ENCODE peak calls at places on chromosomes 5 and 9, in seven cellular contexts. One of them, this sample, is unnamed.

GRCh38 chr9:32884482-32884881 is 101.1 kb downstream of the TMEM215 start:
- DNase-seq in dorsolateral prefrontal cortex: no peak
- DNase-seq in progenitor cell of endocrine pancreas: no peak
- DNase-seq in neural crest cell: no peak
- DNase-seq in foreskin fibroblast: no peak
- DNase-seq in tibial artery: no peak
- DNase-seq in IMR-90: no peak
- DNase-seq in this sample: no peak

GRCh38 chr5:179243333-179243732 is 101.9 kb downstream of the ADAMTS2 start:
- DNase-seq in tibial artery: peak
- DNase-seq in dorsolateral prefrontal cortex: no peak
- DNase-seq in neural crest cell: no peak
- DNase-seq in foreskin fibroblast: peak
- DNase-seq in progenitor cell of endocrine pancreas: no peak
- DNase-seq in IMR-90: peak
- DNase-seq in this sample: no peak

GRCh38 chr5:153659337-153659736 is 168.9 kb downstream of the GRIA1 start:
- DNase-seq in tibial artery: no peak
- DNase-seq in dorsolateral prefrontal cortex: no peak
- DNase-seq in neural crest cell: no peak
- DNase-seq in IMR-90: peak
- DNase-seq in progenitor cell of endocrine pancreas: no peak
- DNase-seq in foreskin fibroblast: peak
- DNase-seq in this sample: no peak

GRCh38 chr5:138910546-138911185 is 35.5 kb upstream of the LRRTM2 start:
- DNase-seq in dorsolateral prefrontal cortex: no peak
- DNase-seq in tibial artery: no peak
- DNase-seq in progenitor cell of endocrine pancreas: no peak
- DNase-seq in IMR-90: peak
- DNase-seq in foreskin fibroblast: no peak
- DNase-seq in neural crest cell: no peak
- DNase-seq in this sample: no peak

GRCh38 chr9:34506623-34507022 is 16.2 kb downstream of the ENHO start:
- DNase-seq in neural crest cell: no peak
- DNase-seq in IMR-90: no peak
- DNase-seq in tibial artery: peak
- DNase-seq in foreskin fibroblast: no peak
- DNase-seq in dorsolateral prefrontal cortex: no peak
- DNase-seq in progenitor cell of endocrine pancreas: no peak
- DNase-seq in this sample: no peak

GRCh38 chr5:61245936-61246335 is 83.7 kb upstream of the SMIM15 start:
- DNase-seq in IMR-90: no peak
- DNase-seq in tibial artery: no peak
- DNase-seq in neural crest cell: no peak
- DNase-seq in foreskin fibroblast: no peak
- DNase-seq in progenitor cell of endocrine pancreas: no peak
- DNase-seq in dorsolateral prefrontal cortex: no peak
- DNase-seq in this sample: no peak

GRCh38 chr5:74017786-74018211 is 391.8 kb downstream of the ARHGEF28 start:
- DNase-seq in foreskin fibroblast: peak
- DNase-seq in tibial artery: no peak
- DNase-seq in IMR-90: peak
- DNase-seq in progenitor cell of endocrine pancreas: no peak
- DNase-seq in dorsolateral prefrontal cortex: no peak
- DNase-seq in neural crest cell: no peak
- DNase-seq in this sample: no peak

GRCh38 chr9:134268308-134268724 is 57.9 kb upstream of the RXRA start:
- DNase-seq in tibial artery: no peak
- DNase-seq in neural crest cell: no peak
- DNase-seq in IMR-90: peak
- DNase-seq in dorsolateral prefrontal cortex: no peak
- DNase-seq in progenitor cell of endocrine pancreas: no peak
- DNase-seq in foreskin fibroblast: no peak
- DNase-seq in this sample: no peak

GRCh38 chr5:59921816-59922215 is 28.3 kb upstream of the PDE4D start:
- DNase-seq in tibial artery: no peak
- DNase-seq in neural crest cell: no peak
- DNase-seq in dorsolateral prefrontal cortex: no peak
- DNase-seq in foreskin fibroblast: no peak
- DNase-seq in IMR-90: no peak
- DNase-seq in progenitor cell of endocrine pancreas: no peak
- DNase-seq in this sample: no peak

GRCh38 chr9:109107402-109108240 is 12.1 kb downstream of the TMEM245 start:
- DNase-seq in tibial artery: no peak
- DNase-seq in dorsolateral prefrontal cortex: no peak
- DNase-seq in foreskin fibroblast: peak
- DNase-seq in IMR-90: peak
- DNase-seq in progenitor cell of endocrine pancreas: no peak
- DNase-seq in neural crest cell: no peak
- DNase-seq in this sample: no peak

GRCh38 chr5:80481019-80481893 is 6.6 kb upstream of the FAM151B start:
- DNase-seq in foreskin fibroblast: peak
- DNase-seq in IMR-90: peak
- DNase-seq in dorsolateral prefrontal cortex: no peak
- DNase-seq in tibial artery: no peak
- DNase-seq in neural crest cell: peak
- DNase-seq in progenitor cell of endocrine pancreas: no peak
- DNase-seq in this sample: peak

GRCh38 chr5:68484307-68485068 is 268.9 kb downstream of the PIK3R1 start:
- DNase-seq in neural crest cell: no peak
- DNase-seq in dorsolateral prefrontal cortex: no peak
- DNase-seq in foreskin fibroblast: peak
- DNase-seq in progenitor cell of endocrine pancreas: no peak
- DNase-seq in IMR-90: peak
- DNase-seq in tibial artery: no peak
- DNase-seq in this sample: no peak

GRCh38 chr5:83509535-83509934 is 38.0 kb downstream of the VCAN start:
- DNase-seq in tibial artery: no peak
- DNase-seq in neural crest cell: no peak
- DNase-seq in IMR-90: peak
- DNase-seq in progenitor cell of endocrine pancreas: no peak
- DNase-seq in dorsolateral prefrontal cortex: no peak
- DNase-seq in foreskin fibroblast: no peak
- DNase-seq in this sample: no peak

GRCh38 chr9:98500337-98500919 is 208.3 kb downstream of the GABBR2 start:
- DNase-seq in tibial artery: no peak
- DNase-seq in neural crest cell: no peak
- DNase-seq in foreskin fibroblast: no peak
- DNase-seq in dorsolateral prefrontal cortex: no peak
- DNase-seq in progenitor cell of endocrine pancreas: no peak
- DNase-seq in IMR-90: no peak
- DNase-seq in this sample: no peak

GRCh38 chr9:77944556-77945261 is 86.9 kb downstream of the GNAQ start:
- DNase-seq in neural crest cell: no peak
- DNase-seq in foreskin fibroblast: no peak
- DNase-seq in dorsolateral prefrontal cortex: no peak
- DNase-seq in progenitor cell of endocrine pancreas: no peak
- DNase-seq in tibial artery: no peak
- DNase-seq in IMR-90: no peak
- DNase-seq in this sample: peak

GRCh38 chr5:94691270-94691669 is 72.8 kb downstream of the SLF1 start:
- DNase-seq in progenitor cell of endocrine pancreas: no peak
- DNase-seq in neural crest cell: no peak
- DNase-seq in IMR-90: no peak
- DNase-seq in dorsolateral prefrontal cortex: no peak
- DNase-seq in foreskin fibroblast: no peak
- DNase-seq in tibial artery: no peak
- DNase-seq in this sample: no peak

GRCh38 chr9:117415584-117415937 is 704 bp upstream of the ASTN2 start:
- DNase-seq in foreskin fibroblast: no peak
- DNase-seq in progenitor cell of endocrine pancreas: no peak
- DNase-seq in neural crest cell: no peak
- DNase-seq in dorsolateral prefrontal cortex: peak
- DNase-seq in tibial artery: no peak
- DNase-seq in IMR-90: no peak
- DNase-seq in this sample: peak

GRCh38 chr5:111935835-111936234 is 178.8 kb upstream of the NREP start:
- DNase-seq in progenitor cell of endocrine pancreas: no peak
- DNase-seq in IMR-90: no peak
- DNase-seq in tibial artery: no peak
- DNase-seq in neural crest cell: no peak
- DNase-seq in dorsolateral prefrontal cortex: no peak
- DNase-seq in foreskin fibroblast: no peak
- DNase-seq in this sample: no peak

GRCh38 chr9:3708751-3709150 is 182.9 kb upstream of the RFX3 start:
- DNase-seq in tibial artery: no peak
- DNase-seq in IMR-90: peak
- DNase-seq in foreskin fibroblast: peak
- DNase-seq in dorsolateral prefrontal cortex: no peak
- DNase-seq in progenitor cell of endocrine pancreas: no peak
- DNase-seq in neural crest cell: no peak
- DNase-seq in this sample: no peak

GRCh38 chr9:112355305-112355953 is 22.0 kb upstream of the PTBP3 start:
- DNase-seq in dorsolateral prefrontal cortex: no peak
- DNase-seq in foreskin fibroblast: no peak
- DNase-seq in tibial artery: no peak
- DNase-seq in neural crest cell: no peak
- DNase-seq in progenitor cell of endocrine pancreas: no peak
- DNase-seq in IMR-90: no peak
- DNase-seq in this sample: no peak
- TF ChIP-seq CTCF in dorsolateral prefrontal cortex: no peak
- TF ChIP-seq CTCF in foreskin fibroblast: no peak
- TF ChIP-seq CTCF in tibial artery: no peak
- TF ChIP-seq CTCF in neural crest cell: no peak
- TF ChIP-seq CTCF in progenitor cell of endocrine pancreas: no peak
- TF ChIP-seq CTCF in IMR-90: no peak
- TF ChIP-seq CTCF in this sample: no peak

GRCh38 chr5:136799806-136800372 is 434.5 kb upstream of the TRPC7 start:
- DNase-seq in foreskin fibroblast: no peak
- DNase-seq in progenitor cell of endocrine pancreas: no peak
- DNase-seq in neural crest cell: no peak
- DNase-seq in tibial artery: no peak
- DNase-seq in IMR-90: no peak
- DNase-seq in dorsolateral prefrontal cortex: no peak
- DNase-seq in this sample: no peak
- TF ChIP-seq CTCF in foreskin fibroblast: no peak
- TF ChIP-seq CTCF in progenitor cell of endocrine pancreas: no peak
- TF ChIP-seq CTCF in neural crest cell: no peak
- TF ChIP-seq CTCF in tibial artery: no peak
- TF ChIP-seq CTCF in IMR-90: no peak
- TF ChIP-seq CTCF in dorsolateral prefrontal cortex: no peak
- TF ChIP-seq CTCF in this sample: no peak

DNA sequence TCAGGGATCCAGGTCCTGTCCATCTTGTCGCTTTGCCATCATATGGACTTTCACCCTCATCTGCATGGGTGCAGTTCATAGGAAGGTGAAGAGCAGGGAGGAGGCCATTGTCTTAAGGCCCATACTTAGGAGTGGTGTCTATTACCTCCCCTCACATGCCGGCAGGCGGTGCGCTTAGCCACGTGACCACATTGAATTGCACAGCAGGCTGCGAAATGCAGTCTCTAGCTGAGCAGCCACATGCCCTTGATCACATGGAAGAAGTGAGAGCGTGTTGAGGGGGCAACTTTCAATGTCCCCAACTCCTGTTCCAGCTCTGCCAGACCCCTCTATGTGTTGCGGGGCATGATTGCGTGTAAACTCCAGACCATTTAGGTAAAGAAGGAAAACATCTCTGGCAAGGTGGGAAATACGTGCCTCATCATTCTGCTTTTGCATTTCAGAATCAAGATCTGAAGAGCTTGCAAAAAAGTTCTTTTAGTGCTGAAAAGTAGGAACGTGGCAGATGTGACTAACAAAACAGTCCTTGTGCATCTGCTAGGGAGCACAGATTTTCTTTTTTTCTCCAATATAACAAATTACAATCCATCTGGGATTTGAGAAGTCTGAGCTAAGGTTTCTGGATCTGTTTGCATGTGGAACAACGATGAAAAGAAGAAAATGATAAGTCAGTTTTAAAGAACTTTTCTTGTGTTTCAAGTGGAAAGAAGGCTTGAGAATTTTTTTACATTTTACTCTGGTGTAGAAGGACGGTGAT is 34.4 kb downstream of the ROPN1L start:
- DNase-seq in IMR-90: no peak
- DNase-seq in tibial artery: no peak
- DNase-seq in foreskin fibroblast: no peak
- DNase-seq in dorsolateral prefrontal cortex: no peak
- DNase-seq in progenitor cell of endocrine pancreas: no peak
- DNase-seq in neural crest cell: no peak
- DNase-seq in this sample: no peak
- TF ChIP-seq CTCF in IMR-90: no peak
- TF ChIP-seq CTCF in tibial artery: no peak
- TF ChIP-seq CTCF in foreskin fibroblast: no peak
- TF ChIP-seq CTCF in dorsolateral prefrontal cortex: no peak
- TF ChIP-seq CTCF in progenitor cell of endocrine pancreas: no peak
- TF ChIP-seq CTCF in neural crest cell: no peak
- TF ChIP-seq CTCF in this sample: no peak

DNA sequence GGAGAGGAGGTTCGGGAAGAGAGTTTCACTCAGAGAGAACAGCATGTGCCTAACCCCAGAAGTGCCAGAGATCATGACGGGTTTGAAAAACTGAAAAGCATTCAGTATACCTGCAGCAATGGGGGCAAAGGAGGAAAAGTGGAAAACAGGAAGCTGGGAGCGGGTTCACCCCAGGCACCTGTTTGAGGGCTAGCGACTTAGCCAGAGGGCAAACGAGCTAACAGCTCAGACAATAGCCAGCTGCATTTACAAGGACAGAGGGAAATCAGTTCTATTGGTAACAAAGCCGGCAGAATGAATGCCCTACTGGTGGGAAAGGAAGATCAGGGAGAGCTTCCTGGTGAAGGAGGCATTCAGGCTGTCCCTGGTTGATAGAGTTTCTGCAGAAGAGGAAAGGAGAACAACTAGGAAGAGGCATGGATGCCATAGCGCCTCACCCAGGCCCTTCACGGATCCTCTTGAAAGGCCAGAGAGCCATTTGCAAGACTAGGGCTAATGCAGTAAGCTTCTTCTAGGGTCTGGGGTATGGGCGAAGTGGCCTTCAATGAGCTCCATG is 141.7 kb upstream of the ADRA1B start:
- DNase-seq in progenitor cell of endocrine pancreas: no peak
- DNase-seq in neural crest cell: no peak
- DNase-seq in foreskin fibroblast: no peak
- DNase-seq in dorsolateral prefrontal cortex: no peak
- DNase-seq in IMR-90: no peak
- DNase-seq in tibial artery: no peak
- DNase-seq in this sample: no peak
- TF ChIP-seq CTCF in progenitor cell of endocrine pancreas: no peak
- TF ChIP-seq CTCF in neural crest cell: no peak
- TF ChIP-seq CTCF in foreskin fibroblast: no peak
- TF ChIP-seq CTCF in dorsolateral prefrontal cortex: no peak
- TF ChIP-seq CTCF in IMR-90: no peak
- TF ChIP-seq CTCF in tibial artery: no peak
- TF ChIP-seq CTCF in this sample: no peak